ENCODE peak calls at places on chromosomes 12 and 14, in nine cellular contexts. X is heart left ventricle, Z is fibroblast of the aortic adventitia, Q is kidney, T is omental fat pad, L is glutamatergic neuron, H is cardiac muscle cell, I is epithelial cell of esophagus, P is adrenal gland. E is an unnamed sample.
A peak's percentile ranks its signal among the peaks of the same experiment; 100 is the strongest.

GRCh38 chr14:91143862-91144261 is 30.0 kb downstream of the DGLUCY start:
- DNase-seq in X (peak; percentile 60), Z (peak; percentile 31), Q (peak; percentile 76), T (no peak), L (no peak), H (no peak), I (no peak), P (no peak), E (no peak)

GRCh38 chr14:45253754-45254300 is 825 bp upstream of the MIS18BP1 start:
- DNase-seq in X (no peak), Z (no peak), Q (peak; percentile 63), T (no peak), L (no peak), H (no peak), I (peak; percentile 43), P (peak; percentile 23), E (no peak)

GRCh38 chr14:58783801-58784511 is 146.2 kb downstream of the DACT1 start:
- DNase-seq in X (no peak), Z (peak; percentile 56), Q (no peak), T (no peak), L (no peak), H (no peak), I (no peak), P (no peak), E (no peak)

GRCh38 chr14:45066667-45067066 is 17.2 kb upstream of the PRPF39 start:
- DNase-seq in X (no peak), Z (no peak), Q (no peak), T (no peak), L (no peak), H (no peak), I (no peak), P (no peak), E (no peak)

GRCh38 chr14:94213021-94213420 is 38.9 kb downstream of the PPP4R4 start:
- DNase-seq in X (no peak), Z (peak; percentile 10), Q (no peak), T (no peak), L (no peak), H (no peak), I (peak; percentile 93), P (no peak), E (no peak)

GRCh38 chr14:22820731-22821130 is 5.5 kb upstream of the SLC7A7 start:
- DNase-seq in X (no peak), Z (no peak), Q (no peak), T (no peak), L (no peak), H (no peak), I (peak; percentile 87), P (no peak), E (no peak)

GRCh38 chr12:25458047-25458552 is 95.0 kb downstream of the LMNTD1 start:
- DNase-seq in X (no peak), Z (peak; percentile 92), Q (no peak), T (no peak), L (no peak), H (no peak), I (peak; percentile 96), P (peak; percentile 47), E (no peak)

GRCh38 chr14:24051162-24051788 is 534 bp upstream of the CARMIL3 start:
- DNase-seq in X (peak; percentile 38), Z (no peak), Q (peak; percentile 80), T (no peak), L (no peak), H (peak; percentile 7), I (no peak), P (no peak), E (peak; percentile 29)

GRCh38 chr14:61598980-61599379 is 96.3 kb upstream of the HIF1A start:
- DNase-seq in X (no peak), Z (no peak), Q (no peak), T (no peak), L (no peak), H (peak; percentile 79), I (no peak), P (no peak), E (no peak)

GRCh38 chr14:52950410-52950897 is 396 bp downstream of the FERMT2 start:
- DNase-seq in X (peak; percentile 76), Z (no peak), Q (peak; percentile 86), T (peak; percentile 33), L (peak; percentile 71), H (peak; percentile 62), I (peak; percentile 39), P (peak; percentile 58), E (peak; percentile 39)

GRCh38 chr14:105489607-105490317 is 1.3 kb upstream of the TEDC1 start:
- DNase-seq in X (peak; percentile 90), Z (peak; percentile 78), Q (peak; percentile 95), T (peak; percentile 67), L (peak; percentile 83), H (peak; percentile 90), I (peak; percentile 92), P (peak; percentile 83), E (peak; percentile 89)

GRCh38 chr14:105490572-105491365 is at the start of gene TEDC1:
- DNase-seq in X (peak; percentile 100), Z (peak; percentile 100), Q (peak; percentile 100), T (peak; percentile 98), L (peak; percentile 97), H (peak; percentile 98), I (peak; percentile 100), P (peak; percentile 99), E (peak; percentile 98)

GRCh38 chr14:105490318-105490571 is 801 bp upstream of the TEDC1 start:
- DNase-seq in X (peak; percentile 69), Z (no peak), Q (peak; percentile 93), T (no peak), L (no peak), H (no peak), I (no peak), P (peak; percentile 65), E (no peak)

GRCh38 chr14:105492051-105492965 is 1.3 kb downstream of the TEDC1 start:
- DNase-seq in X (peak; percentile 57), Z (no peak), Q (peak; percentile 87), T (no peak), L (peak; percentile 14), H (no peak), I (no peak), P (peak; percentile 24), E (no peak)

DNA sequence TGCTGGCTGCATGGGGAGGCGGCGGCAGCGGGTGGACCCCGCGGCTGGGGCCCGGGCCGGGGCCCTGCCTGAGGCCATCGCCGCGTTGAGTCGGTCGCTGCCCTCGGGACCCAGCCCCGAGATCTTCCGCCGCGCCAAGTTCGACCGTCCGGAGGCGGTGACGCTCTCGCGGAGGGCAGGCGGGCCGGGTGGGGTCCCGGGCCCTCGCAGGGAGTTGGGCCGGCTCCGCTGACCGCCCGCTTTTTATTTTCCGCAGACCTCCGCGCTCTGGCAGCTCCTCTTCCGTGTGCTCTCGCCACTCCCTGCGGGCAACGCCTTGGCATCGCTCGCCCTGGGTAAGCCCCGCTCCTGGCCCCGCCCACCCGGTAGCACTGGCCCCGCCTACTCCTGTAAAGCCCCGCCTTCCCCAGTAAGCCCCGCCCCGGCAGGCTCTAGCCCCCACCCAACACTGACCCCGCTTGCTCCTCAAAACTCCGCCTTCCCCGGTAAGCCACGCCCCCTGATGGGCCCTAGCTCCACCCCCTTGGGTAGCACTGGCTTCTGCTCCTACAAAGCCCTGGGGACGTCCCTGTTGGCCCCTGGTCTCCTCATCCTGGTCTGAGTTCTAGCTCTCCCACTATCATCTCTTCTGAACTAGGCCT is 440 bp downstream of the TEDC1 start:
- DNase-seq in X (peak; percentile 65), Z (peak; percentile 37), Q (peak; percentile 93), T (peak; percentile 66), L (peak; percentile 63), H (no peak), I (peak; percentile 73), P (peak; percentile 71), E (peak; percentile 96)
- TF ChIP-seq CTCF in X (no peak), Z (no peak), Q (no peak), T (no peak), L (no peak), H (no peak), I (no peak), P (no peak), E (no peak)

GRCh38 chr14:73829526-73830431 is 21.9 kb upstream of the PTGR2 start:
- DNase-seq in X (no peak), Z (peak; percentile 84), Q (no peak), T (no peak), L (no peak), H (no peak), I (peak; percentile 82), P (no peak), E (peak; percentile 77)
- TF ChIP-seq CTCF in X (no peak), Z (no peak), Q (no peak), T (no peak), L (no peak), H (no peak), I (no peak), P (no peak), E (peak; percentile 24)

GRCh38 chr12:103965590-103966407 is at the start of gene TDG:
- DNase-seq in X (peak; percentile 99), Z (peak; percentile 99), Q (peak; percentile 100), T (peak; percentile 93), L (peak; percentile 98), H (peak; percentile 98), I (peak; percentile 99), P (peak; percentile 96), E (peak; percentile 94)
- TF ChIP-seq CTCF in X (no peak), Z (no peak), Q (no peak), T (no peak), L (no peak), H (no peak), I (peak; percentile 35), P (peak; percentile 5), E (no peak)

GRCh38 chr12:121383601-121384019 is 16.3 kb upstream of the RNF34 start:
- DNase-seq in X (no peak), Z (no peak), Q (no peak), T (no peak), L (no peak), H (no peak), I (no peak), P (no peak), E (no peak)
- TF ChIP-seq CTCF in X (no peak), Z (no peak), Q (no peak), T (no peak), L (no peak), H (no peak), I (peak; percentile 15), P (no peak), E (no peak)

GRCh38 chr14:100982356-100982755 is 78.8 kb upstream of the RTL1 start:
- DNase-seq in X (no peak), Z (no peak), Q (no peak), T (no peak), L (no peak), H (no peak), I (no peak), P (no peak), E (no peak)
- TF ChIP-seq CTCF in X (no peak), Z (no peak), Q (no peak), T (no peak), L (no peak), H (no peak), I (no peak), P (no peak), E (no peak)

GRCh38 chr14:76456200-76456599 is 80.3 kb downstream of the ESRRB start:
- DNase-seq in X (no peak), Z (peak; percentile 30), Q (no peak), T (no peak), L (peak; percentile 38), H (peak; percentile 67), I (peak; percentile 40), P (peak; percentile 34), E (peak; percentile 72)
- TF ChIP-seq CTCF in X (peak; percentile 45), Z (peak; percentile 44), Q (peak; percentile 40), T (no peak), L (peak; percentile 68), H (peak; percentile 54), I (peak; percentile 50), P (peak; percentile 22), E (peak; percentile 55)

E was measured in GM13977.